ENCODE peak calls at places on chromosomes 11 and 22, in eight cellular contexts. Q is NCI-H1092, Y is EH, N is HEK293T, V is cardiac muscle cell, H is MCF 10A, X is progenitor cell of endocrine pancreas, P is iPS-NIHi11. K is an unnamed sample.

GRCh38 chr11:19432370-19433163 is 191.8 kb upstream of the E2F8 start:
- DNase-seq in Q (no peak), V (no peak), Y (peak), P (no peak), X (no peak), N (no peak), H (peak), K (no peak)

GRCh38 chr11:19935507-19935906 is 222.9 kb downstream of the NAV2 start:
- DNase-seq in Y (peak), V (peak), Q (no peak), H (no peak), P (peak), X (no peak), N (no peak), K (no peak)

GRCh38 chr22:20526628-20527355 is 19.4 kb downstream of the MED15 start:
- DNase-seq in V (no peak), Y (peak), X (no peak), H (peak), P (peak), N (peak), Q (no peak), K (no peak)

GRCh38 chr11:128522943-128523518 is 64.3 kb downstream of the ETS1 start:
- DNase-seq in X (no peak), H (no peak), N (no peak), V (no peak), Q (no peak), P (no peak), Y (no peak), K (no peak)

GRCh38 chr11:6875761-6876160 is 664 bp upstream of the OR10A4 start:
- DNase-seq in X (no peak), P (no peak), V (no peak), H (no peak), N (no peak), Y (no peak), Q (no peak), K (no peak)

GRCh38 chr11:31813242-31813960 is 2.3 kb upstream of the PAX6 start:
- DNase-seq in Q (no peak), V (no peak), X (no peak), Y (no peak), N (no peak), H (no peak), P (no peak), K (no peak)

GRCh38 chr11:65291613-65292012 is 23.1 kb upstream of the CDC42EP2 start:
- DNase-seq in Q (no peak), V (no peak), N (no peak), H (peak), Y (peak), P (no peak), X (no peak), K (peak)

GRCh38 chr11:10386361-10386760 is 68.7 kb upstream of the AMPD3 start:
- DNase-seq in Y (no peak), N (no peak), X (no peak), V (no peak), H (no peak), P (no peak), Q (no peak), K (no peak)

GRCh38 chr11:68398870-68399865 is 61.4 kb upstream of the PPP6R3 start:
- DNase-seq in V (peak), P (no peak), N (no peak), X (no peak), H (no peak), Q (no peak), Y (peak), K (no peak)

GRCh38 chr11:121140369-121140768 is 39.3 kb downstream of the TECTA start:
- DNase-seq in Q (no peak), P (no peak), N (no peak), X (no peak), H (no peak), Y (no peak), V (no peak), K (no peak)

GRCh38 chr11:118152552-118153471 is at the start of gene SCN4B:
- DNase-seq in V (peak), P (peak), X (peak), Y (peak), Q (no peak), H (peak), N (peak), K (peak)

GRCh38 chr22:43001271-43002197 is 13.4 kb downstream of the PACSIN2 start:
- DNase-seq in Q (no peak), Y (peak), V (no peak), H (no peak), X (no peak), N (no peak), P (no peak), K (no peak)

GRCh38 chr11:22431074-22431473 is 92.9 kb downstream of the SLC17A6 start:
- DNase-seq in V (no peak), Q (peak), Y (no peak), H (no peak), N (no peak), P (peak), X (no peak), K (no peak)

GRCh38 chr11:127994736-127995135 is 592.6 kb downstream of the ETS1 start:
- DNase-seq in Y (peak), N (no peak), V (no peak), Q (no peak), H (peak), X (no peak), P (no peak), K (no peak)

GRCh38 chr22:47218671-47219070 is 456.2 kb downstream of the TBC1D22A start:
- DNase-seq in P (no peak), N (no peak), Y (no peak), V (no peak), Q (no peak), H (no peak), X (no peak), K (no peak)

GRCh38 chr11:29685361-29685760 is 331.5 kb downstream of the KCNA4 start:
- DNase-seq in Y (no peak), X (no peak), V (no peak), N (no peak), H (no peak), Q (no peak), P (no peak), K (no peak)

GRCh38 chr11:67276821-67277230 is 10.6 kb downstream of the GRK2 start:
- DNase-seq in N (no peak), V (peak), X (no peak), P (no peak), H (no peak), Y (peak), Q (no peak), K (no peak)

GRCh38 chr11:14078941-14079522 is 116.5 kb downstream of the SPON1 start:
- DNase-seq in N (no peak), H (no peak), V (no peak), Q (no peak), X (no peak), Y (no peak), P (no peak), K (no peak)

GRCh38 chr11:34044664-34045485 is 6.7 kb upstream of the CAPRIN1 start:
- DNase-seq in Y (peak), X (no peak), P (no peak), V (no peak), H (peak), Q (no peak), N (peak), K (no peak)

GRCh38 chr11:31369348-31370329 is at the start of the genes DCDC1 and DNAJC24:
- DNase-seq in V (peak), Y (peak), H (peak), P (peak), Q (peak), X (peak), N (peak), K (peak)

GRCh38 chr22:48379371-48379770 is 1448.3 kb downstream of the BRD1 start:
- DNase-seq in N (no peak), V (no peak), Q (no peak), Y (no peak), X (no peak), P (no peak), H (no peak), K (no peak)

GRCh38 chr22:19961868-19962245 is 20.2 kb upstream of the TXNRD2 start:
- DNase-seq in N (no peak), P (no peak), H (no peak), V (no peak), Q (no peak), Y (no peak), X (no peak), K (no peak)

GRCh38 chr22:36192601-36193000 is 9.0 kb downstream of the APOL4 start:
- DNase-seq in Y (peak), Q (no peak), H (no peak), V (no peak), P (no peak), N (no peak), X (no peak), K (no peak)

GRCh38 chr22:38823076-38823475 is 20.8 kb downstream of the NPTXR start:
- DNase-seq in P (no peak), V (no peak), X (no peak), Y (no peak), H (no peak), N (no peak), Q (no peak), K (no peak)

GRCh38 chr11:2399488-2400068 is 972 bp upstream of the TSSC4 start:
- DNase-seq in X (no peak), P (no peak), V (no peak), H (peak), Q (no peak), Y (no peak), N (peak), K (no peak)

K was measured in putamen.